ENCODE peak calls at places on chromosomes 1 and 21, in nine cellular contexts. X is retina, P is activated T-cell treated with anti-CD3 and anti-CD28 coated beads for 24 hours, O is WTC11, Z is neuronal stem cell, B is T-helper 9 cell, U is HFFc6, S is neural progenitor cell, N is left ventricle myocardium inferior. E is an unnamed sample.

GRCh38 chr1:109425902-109426277 is 358 bp downstream of the PSMA5 start:
- DNase-seq in N (no peak), X (no peak), Z (no peak), U (peak), S (no peak), B (no peak), P (no peak), O (no peak), E (peak)

GRCh38 chr1:65911679-65912078 is 119.0 kb downstream of the PDE4B start:
- DNase-seq in Z (no peak), O (no peak), B (no peak), S (no peak), P (no peak), U (no peak), X (no peak), N (no peak), E (no peak)

GRCh38 chr1:53949023-53949611 is 3.0 kb downstream of the LRRC42 start:
- DNase-seq in X (peak), B (no peak), Z (peak), U (no peak), N (no peak), S (peak), P (no peak), O (peak), E (peak)

GRCh38 chr1:22883406-22883805 is 89.3 kb downstream of the LACTBL1 start:
- DNase-seq in S (no peak), O (no peak), B (no peak), U (no peak), X (no peak), P (no peak), N (no peak), Z (no peak), E (no peak)

GRCh38 chr21:42609806-42610205 is 43.6 kb upstream of the PDE9A start:
- DNase-seq in S (no peak), O (no peak), N (no peak), X (no peak), U (no peak), P (peak), B (peak), Z (no peak), E (no peak)

GRCh38 chr1:47179988-47180563 is 9.8 kb downstream of the PDZK1IP1 start:
- DNase-seq in B (no peak), O (no peak), N (no peak), Z (no peak), P (no peak), X (no peak), U (no peak), S (no peak), E (no peak)

GRCh38 chr1:241007668-241008067 is 349.3 kb downstream of the RGS7 start:
- DNase-seq in X (no peak), U (no peak), N (no peak), S (no peak), P (no peak), Z (no peak), O (peak), B (no peak), E (no peak)

GRCh38 chr1:6546326-6546725 is 8.0 kb downstream of the NOL9 start:
- DNase-seq in X (no peak), P (no peak), O (no peak), S (no peak), U (no peak), N (no peak), B (no peak), Z (no peak), E (no peak)

GRCh38 chr1:9624081-9624480 is 27.4 kb upstream of the PIK3CD start:
- DNase-seq in S (no peak), U (no peak), O (no peak), N (no peak), Z (no peak), X (no peak), P (no peak), B (no peak), E (no peak)

GRCh38 chr21:18914570-18914969 is 511.0 kb upstream of the TMPRSS15 start:
- DNase-seq in N (no peak), P (no peak), O (no peak), X (no peak), B (no peak), U (no peak), Z (no peak), S (no peak), E (no peak)

GRCh38 chr1:186154651-186155050 is 220.4 kb downstream of the TPR start:
- DNase-seq in N (no peak), P (no peak), X (peak), Z (no peak), S (no peak), U (no peak), B (no peak), O (no peak), E (no peak)

GRCh38 chr1:151309851-151310323 is 17.3 kb downstream of the PI4KB start:
- DNase-seq in S (peak), X (no peak), U (no peak), B (no peak), N (peak), O (peak), Z (no peak), P (no peak), E (peak)

GRCh38 chr1:233904979-233905415 is 521 bp downstream of the SLC35F3 start:
- DNase-seq in X (peak), O (no peak), P (no peak), U (no peak), N (no peak), Z (no peak), B (no peak), S (no peak), E (no peak)

GRCh38 chr1:154849645-154850131 is 20.4 kb downstream of the KCNN3 start:
- DNase-seq in P (peak), X (no peak), S (no peak), B (no peak), O (no peak), U (no peak), N (no peak), Z (no peak), E (no peak)

GRCh38 chr21:42145569-42146250 is 73.2 kb upstream of the ABCG1 start:
- DNase-seq in P (peak), N (no peak), S (peak), X (peak), Z (peak), U (peak), O (peak), B (peak), E (peak)

GRCh38 chr1:234608720-234609527 is 1.1 kb downstream of the IRF2BP2 start:
- DNase-seq in U (no peak), S (peak), N (peak), X (peak), P (peak), Z (peak), B (peak), O (peak), E (no peak)

GRCh38 chr1:9653783-9654517 is 2.4 kb downstream of the PIK3CD start:
- DNase-seq in P (peak), U (no peak), X (no peak), O (no peak), S (no peak), Z (no peak), N (no peak), B (no peak), E (no peak)

GRCh38 chr21:38561613-38562012 is 63.3 kb upstream of the ERG start:
- DNase-seq in B (no peak), O (no peak), Z (no peak), S (no peak), P (no peak), U (no peak), N (no peak), X (no peak), E (no peak)

GRCh38 chr1:201429771-201430501 is 8.4 kb upstream of the TNNI1 start:
- DNase-seq in P (no peak), O (no peak), X (no peak), N (no peak), S (no peak), Z (no peak), U (no peak), B (no peak), E (no peak)

GRCh38 chr1:156765664-156766063 is 1.7 kb upstream of the PRCC start:
- DNase-seq in X (no peak), O (no peak), P (no peak), S (no peak), U (no peak), B (no peak), N (no peak), Z (no peak), E (no peak)

GRCh38 chr1:109293026-109293425 is 10.1 kb upstream of the PSRC1 start:
- DNase-seq in S (no peak), O (no peak), N (no peak), X (no peak), Z (no peak), P (no peak), B (no peak), U (no peak), E (no peak)